ENCODE peak calls at places on chromosome 10, in five cellular contexts. One of them, this sample, is unnamed.

GRCh38 chr10:30210296-30210695 is 138.8 kb downstream of the MTPAP start:
- DNase-seq in HepG2: no peak
- DNase-seq in ovary: no peak
- DNase-seq in cardiac fibroblast: no peak
- DNase-seq in IMR-90: no peak
- DNase-seq in this sample: no peak

GRCh38 chr10:68153473-68154210 is 44.4 kb downstream of the MYPN start:
- DNase-seq in HepG2: peak
- DNase-seq in ovary: no peak
- DNase-seq in cardiac fibroblast: peak
- DNase-seq in IMR-90: peak
- DNase-seq in this sample: no peak

GRCh38 chr10:124665980-124666379 is 78.2 kb downstream of the FAM53B start:
- DNase-seq in HepG2: no peak
- DNase-seq in ovary: no peak
- DNase-seq in cardiac fibroblast: peak
- DNase-seq in IMR-90: no peak
- DNase-seq in this sample: no peak

GRCh38 chr10:104767745-104768144 is 126.7 kb downstream of the SORCS3 start:
- DNase-seq in HepG2: no peak
- DNase-seq in ovary: no peak
- DNase-seq in cardiac fibroblast: no peak
- DNase-seq in IMR-90: no peak
- DNase-seq in this sample: peak

GRCh38 chr10:4981722-4982471 is 18.7 kb downstream of the AKR1C1 start:
- DNase-seq in HepG2: peak
- DNase-seq in ovary: no peak
- DNase-seq in cardiac fibroblast: peak
- DNase-seq in IMR-90: peak
- DNase-seq in this sample: peak

GRCh38 chr10:71801357-71801756 is 28.0 kb upstream of the VSIR start:
- DNase-seq in HepG2: no peak
- DNase-seq in ovary: no peak
- DNase-seq in cardiac fibroblast: no peak
- DNase-seq in IMR-90: no peak
- DNase-seq in this sample: no peak

GRCh38 chr10:9091515-9092093 is 1037.1 kb downstream of the GATA3 start:
- DNase-seq in HepG2: no peak
- DNase-seq in ovary: no peak
- DNase-seq in cardiac fibroblast: no peak
- DNase-seq in IMR-90: no peak
- DNase-seq in this sample: no peak

GRCh38 chr10:43225787-43226153 is 41.1 kb downstream of the RASGEF1A start:
- DNase-seq in HepG2: no peak
- DNase-seq in ovary: peak
- DNase-seq in cardiac fibroblast: no peak
- DNase-seq in IMR-90: no peak
- DNase-seq in this sample: no peak

GRCh38 chr10:13717571-13717935 is 130.8 kb downstream of the PRPF18 start:
- DNase-seq in HepG2: no peak
- DNase-seq in ovary: no peak
- DNase-seq in cardiac fibroblast: no peak
- DNase-seq in IMR-90: no peak
- DNase-seq in this sample: no peak
- H3K4me3 ChIP-seq in HepG2: peak
- H3K4me3 ChIP-seq in ovary: no peak
- H3K4me3 ChIP-seq in cardiac fibroblast: no peak
- H3K4me3 ChIP-seq in IMR-90: no peak
- H3K4me3 ChIP-seq in this sample: peak

GRCh38 chr10:86941991-86942421 is 15.4 kb downstream of the MMRN2 start:
- DNase-seq in HepG2: no peak
- DNase-seq in ovary: no peak
- DNase-seq in cardiac fibroblast: no peak
- DNase-seq in IMR-90: no peak
- DNase-seq in this sample: no peak
- H3K4me3 ChIP-seq in HepG2: no peak
- H3K4me3 ChIP-seq in ovary: no peak
- H3K4me3 ChIP-seq in cardiac fibroblast: no peak
- H3K4me3 ChIP-seq in IMR-90: no peak
- H3K4me3 ChIP-seq in this sample: no peak

GRCh38 chr10:31948021-31948420 is 19.4 kb upstream of the ARHGAP12 start:
- DNase-seq in HepG2: no peak
- DNase-seq in ovary: no peak
- DNase-seq in cardiac fibroblast: no peak
- DNase-seq in IMR-90: no peak
- DNase-seq in this sample: no peak
- H3K4me3 ChIP-seq in HepG2: no peak
- H3K4me3 ChIP-seq in ovary: no peak
- H3K4me3 ChIP-seq in cardiac fibroblast: peak
- H3K4me3 ChIP-seq in IMR-90: no peak
- H3K4me3 ChIP-seq in this sample: no peak

DNA sequence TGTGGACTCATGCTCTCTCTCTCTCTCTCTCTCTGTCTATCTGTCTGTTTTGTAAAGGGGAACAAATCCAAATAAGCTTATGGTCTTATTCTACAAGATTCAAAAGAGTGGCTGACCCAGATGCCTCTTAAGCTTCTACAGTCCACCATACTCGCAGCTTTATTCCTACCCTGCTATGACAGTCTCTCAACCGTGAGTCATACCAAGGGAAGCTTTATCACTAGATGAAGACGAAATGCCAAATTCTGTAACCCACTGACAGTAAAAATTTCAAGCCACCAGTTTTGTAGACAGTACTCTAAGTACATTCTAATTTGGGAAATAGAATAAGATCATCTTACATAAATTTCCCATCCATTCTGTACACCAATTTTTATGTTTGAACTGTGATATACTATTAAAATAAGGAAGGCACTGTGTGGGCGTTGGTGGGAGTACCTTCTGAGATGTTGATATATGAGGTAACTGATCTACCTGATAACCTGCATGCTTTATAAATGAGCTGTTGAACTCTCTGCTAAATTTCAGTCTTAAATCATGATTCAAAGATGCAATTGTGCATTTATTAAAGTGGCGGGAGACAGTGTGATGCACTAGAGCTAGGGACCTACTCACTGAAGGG is 153.2 kb downstream of the KLF6 start:
- DNase-seq in HepG2: no peak
- DNase-seq in ovary: no peak
- DNase-seq in cardiac fibroblast: peak
- DNase-seq in IMR-90: peak
- DNase-seq in this sample: no peak
- H3K4me3 ChIP-seq in HepG2: no peak
- H3K4me3 ChIP-seq in ovary: no peak
- H3K4me3 ChIP-seq in cardiac fibroblast: no peak
- H3K4me3 ChIP-seq in IMR-90: no peak
- H3K4me3 ChIP-seq in this sample: no peak

DNA sequence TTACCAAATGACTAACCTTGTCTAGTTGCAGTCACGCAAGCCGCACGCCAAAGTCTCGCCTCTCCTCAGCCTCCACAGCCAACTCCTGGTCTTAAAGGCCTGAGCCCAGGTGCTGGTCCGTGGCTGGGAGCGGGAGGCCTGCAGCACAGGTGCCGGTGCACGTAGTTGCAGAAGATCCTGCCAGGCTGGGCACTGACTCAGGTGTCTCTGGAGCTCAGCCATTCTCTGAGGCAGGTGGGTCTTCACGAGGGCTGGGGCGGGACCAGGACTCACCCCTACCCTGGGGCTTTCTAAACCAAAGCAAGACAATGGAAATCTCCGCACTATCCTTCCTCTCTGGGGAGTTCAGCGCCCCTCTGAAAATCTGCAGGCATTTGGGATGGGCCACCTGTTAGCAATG is 216.4 kb downstream of the MLLT10 start:
- DNase-seq in HepG2: no peak
- DNase-seq in ovary: no peak
- DNase-seq in cardiac fibroblast: no peak
- DNase-seq in IMR-90: no peak
- DNase-seq in this sample: no peak
- H3K4me3 ChIP-seq in HepG2: no peak
- H3K4me3 ChIP-seq in ovary: no peak
- H3K4me3 ChIP-seq in cardiac fibroblast: no peak
- H3K4me3 ChIP-seq in IMR-90: no peak
- H3K4me3 ChIP-seq in this sample: no peak

This sample was measured in Jurkat, Clone E6-1.